ENCODE peak calls at places on chromosomes 6 and 20, in nine cellular contexts. S, O, I, W, J, F, T, B and H are unnamed samples.

GRCh38 chr20:43830883-43831282 is 83.8 kb upstream of the TOX2 start:
- DNase-seq in W (no peak), B (no peak), T (no peak), S (no peak), F (no peak), J (no peak), O (no peak), I (no peak), H (no peak)

GRCh38 chr20:48008850-48009535 is 223.7 kb upstream of the SULF2 start:
- DNase-seq in O (peak), T (no peak), W (no peak), I (no peak), J (no peak), F (no peak), S (no peak), B (no peak), H (no peak)

GRCh38 chr6:97630592-97630991 is 347.6 kb upstream of the MMS22L start:
- DNase-seq in B (peak), F (no peak), W (no peak), S (no peak), I (no peak), J (no peak), T (no peak), O (peak), H (no peak)

GRCh38 chr6:162728177-162728571 is 400 bp downstream of the PACRG start:
- DNase-seq in T (no peak), S (no peak), B (no peak), I (peak), J (no peak), O (no peak), W (no peak), F (no peak), H (no peak)

GRCh38 chr6:54718541-54719023 is 128.0 kb upstream of the FAM83B start:
- DNase-seq in W (no peak), B (no peak), I (no peak), S (no peak), F (no peak), T (no peak), O (no peak), J (no peak), H (no peak)

GRCh38 chr20:63573739-63574131 is 304 bp downstream of the HELZ2 start:
- DNase-seq in B (no peak), T (no peak), W (no peak), F (no peak), I (no peak), S (no peak), O (no peak), J (no peak), H (no peak)

GRCh38 chr20:62606551-62607201 is 35.6 kb upstream of the SLCO4A1 start:
- DNase-seq in J (no peak), F (no peak), I (peak), T (no peak), B (no peak), O (no peak), S (no peak), W (no peak), H (no peak)

GRCh38 chr6:163381118-163381751 is 33.3 kb upstream of the QKI start:
- DNase-seq in W (no peak), J (no peak), S (no peak), O (no peak), B (no peak), F (no peak), I (no peak), T (no peak), H (no peak)

GRCh38 chr20:50269111-50270033 is 78.7 kb downstream of the CEBPB start:
- DNase-seq in B (no peak), W (no peak), F (no peak), T (no peak), O (no peak), S (no peak), I (no peak), J (no peak), H (no peak)

GRCh38 chr6:1477432-1478090 is 88.2 kb downstream of the FOXF2 start:
- DNase-seq in W (no peak), F (no peak), T (no peak), O (peak), I (no peak), B (peak), J (no peak), S (no peak), H (no peak)

GRCh38 chr20:4961746-4962145 is 39.6 kb downstream of the SLC23A2 start:
- DNase-seq in B (peak), S (peak), J (peak), I (no peak), F (no peak), O (peak), T (no peak), W (no peak), H (no peak)

GRCh38 chr6:160004018-160004417 is 35.1 kb downstream of the IGF2R start:
- DNase-seq in I (no peak), O (no peak), B (no peak), W (no peak), F (no peak), T (no peak), J (peak), S (no peak), H (no peak)

GRCh38 chr20:38350879-38351775 is 4.8 kb downstream of the LBP start:
- DNase-seq in I (peak), O (no peak), W (no peak), J (no peak), F (no peak), S (no peak), T (no peak), B (no peak), H (no peak)

GRCh38 chr6:30612213-30612612 is 4.8 kb downstream of the PPP1R10 start:
- DNase-seq in O (peak), J (no peak), S (no peak), F (no peak), I (no peak), B (no peak), W (no peak), T (no peak), H (no peak)

GRCh38 chr20:58001381-58001780 is 227.1 kb downstream of the ANKRD60 start:
- DNase-seq in W (no peak), F (no peak), O (no peak), I (peak), J (no peak), B (peak), T (no peak), S (no peak), H (no peak)

GRCh38 chr6:64691069-64691468 is 1016.0 kb downstream of the EYS start:
- DNase-seq in F (no peak), T (no peak), W (no peak), I (no peak), O (no peak), S (no peak), J (no peak), B (no peak), H (no peak)

GRCh38 chr6:128491643-128492206 is 28.7 kb downstream of the PTPRK start:
- DNase-seq in F (no peak), T (no peak), B (peak), J (no peak), W (no peak), I (no peak), S (no peak), O (peak), H (no peak)

DNA sequence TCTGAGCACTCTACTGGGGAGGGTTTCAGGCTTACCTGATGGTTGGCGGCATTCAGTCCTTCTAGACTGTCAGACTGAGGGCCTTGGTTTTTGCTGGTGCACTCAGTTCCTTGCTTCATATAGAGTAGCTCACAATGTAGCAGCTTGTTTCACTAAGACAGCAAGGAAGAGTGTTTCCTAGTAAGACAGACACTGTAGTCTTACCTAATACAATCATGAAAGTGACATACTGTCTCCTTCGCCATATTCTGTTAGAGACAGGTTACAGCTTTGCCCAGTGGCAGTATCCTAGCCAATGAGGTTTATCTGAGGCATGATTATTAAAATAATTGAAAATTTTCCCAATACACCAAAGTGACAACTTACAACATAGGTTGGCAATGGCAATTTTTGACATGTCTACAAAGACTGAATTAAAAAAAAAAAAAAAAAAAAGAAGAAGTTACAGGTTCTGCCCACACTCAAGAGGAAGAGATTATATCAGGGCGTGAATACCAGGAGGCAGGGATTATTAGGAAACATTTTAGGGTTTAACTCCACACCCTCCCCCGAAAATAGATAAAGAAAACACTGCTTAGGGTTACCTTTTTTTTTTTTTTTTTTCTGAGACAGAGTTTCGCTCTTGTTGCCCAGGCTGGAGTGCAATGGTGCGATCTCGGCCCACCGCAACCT is 66.8 kb downstream of the SCAND1 start:
- DNase-seq in F (no peak), I (no peak), T (no peak), B (no peak), W (no peak), J (no peak), S (no peak), O (no peak), H (no peak)
- H3K27ac ChIP-seq in F (no peak), I (no peak), T (no peak), B (no peak), W (no peak), J (no peak), S (no peak), O (no peak), H (no peak)

GRCh38 chr6:16684896-16685554 is 76.2 kb downstream of the ATXN1 start:
- DNase-seq in O (peak), S (no peak), I (peak), W (no peak), J (no peak), T (no peak), B (peak), F (no peak), H (no peak)
- H3K27ac ChIP-seq in O (no peak), S (no peak), I (no peak), W (no peak), J (no peak), T (no peak), B (peak), F (peak), H (no peak)

GRCh38 chr6:2839982-2840793 is 1.5 kb downstream of the SERPINB1 start:
- DNase-seq in W (no peak), B (no peak), O (no peak), F (no peak), T (no peak), I (no peak), J (no peak), S (no peak), H (no peak)

GRCh38 chr6:2841264-2842138 is at the start of gene SERPINB1:
- DNase-seq in J (peak), I (peak), B (peak), O (peak), W (peak), T (peak), F (peak), S (peak), H (peak)

GRCh38 chr6:2840794-2841061 is 935 bp downstream of the SERPINB1 start:
- DNase-seq in F (no peak), W (no peak), I (no peak), J (no peak), T (no peak), O (no peak), S (no peak), B (no peak), H (no peak)

GRCh38 chr6:2842139-2842552 is 483 bp upstream of the SERPINB1 start:
- DNase-seq in F (no peak), S (no peak), I (no peak), J (no peak), B (no peak), T (no peak), O (no peak), W (no peak), H (no peak)

GRCh38 chr6:2839195-2839981 is 2.3 kb downstream of the SERPINB1 start:
- DNase-seq in F (no peak), O (peak), B (peak), W (no peak), J (no peak), T (no peak), S (no peak), I (no peak), H (no peak)
- H3K27ac ChIP-seq in F (peak), O (no peak), B (no peak), W (peak), J (peak), T (no peak), S (no peak), I (no peak), H (no peak)

GRCh38 chr6:14887986-14888574 is 357.8 kb upstream of the JARID2 start:
- DNase-seq in O (no peak), S (no peak), B (no peak), J (no peak), F (no peak), I (no peak), W (no peak), T (no peak), H (no peak)
- H3K27ac ChIP-seq in O (no peak), S (no peak), B (no peak), J (no peak), F (no peak), I (peak), W (no peak), T (no peak), H (no peak)

GRCh38 chr6:137938770-137939379 is 71.8 kb downstream of the TNFAIP3 start:
- DNase-seq in J (no peak), T (no peak), O (no peak), F (no peak), B (no peak), I (no peak), W (no peak), S (no peak), H (no peak)

GRCh38 chr6:137936798-137937197 is 69.7 kb downstream of the TNFAIP3 start:
- DNase-seq in F (no peak), T (no peak), J (no peak), S (no peak), W (no peak), B (no peak), O (no peak), I (no peak), H (no peak)

GRCh38 chr6:137931849-137932465 is 64.9 kb downstream of the TNFAIP3 start:
- DNase-seq in T (no peak), I (no peak), F (no peak), W (no peak), S (no peak), O (no peak), B (no peak), J (no peak), H (no peak)

GRCh38 chr6:137928286-137928685 is 61.2 kb downstream of the TNFAIP3 start:
- DNase-seq in F (no peak), W (no peak), T (no peak), J (no peak), B (no peak), I (peak), S (no peak), O (no peak), H (no peak)

GRCh38 chr6:137933696-137934095 is 66.6 kb downstream of the TNFAIP3 start:
- DNase-seq in F (no peak), J (no peak), B (no peak), S (no peak), O (peak), W (no peak), T (no peak), I (peak), H (no peak)
- H3K27ac ChIP-seq in F (peak), J (no peak), B (no peak), S (no peak), O (no peak), W (no peak), T (no peak), I (no peak), H (no peak)

GRCh38 chr6:46638650-46639049 is 14.0 kb downstream of the CYP39A1 start:
- DNase-seq in B (no peak), F (no peak), W (no peak), T (no peak), J (no peak), O (no peak), I (no peak), S (no peak), H (no peak)
- H3K27ac ChIP-seq in B (no peak), F (no peak), W (no peak), T (no peak), J (no peak), O (no peak), I (no peak), S (no peak), H (no peak)

GRCh38 chr6:40936810-40937209 is 102.2 kb downstream of the UNC5CL start:
- DNase-seq in B (peak), W (no peak), T (no peak), O (peak), J (no peak), I (no peak), F (no peak), S (no peak), H (no peak)
- H3K27ac ChIP-seq in B (peak), W (no peak), T (no peak), O (peak), J (no peak), I (no peak), F (peak), S (no peak), H (no peak)

GRCh38 chr20:53678990-53679596 is 85.5 kb upstream of the ZNF217 start:
- DNase-seq in T (no peak), B (no peak), O (peak), I (no peak), J (no peak), F (no peak), W (no peak), S (no peak), H (no peak)

GRCh38 chr20:53681352-53682212 is 87.9 kb upstream of the ZNF217 start:
- DNase-seq in I (no peak), B (no peak), W (no peak), J (no peak), O (no peak), T (no peak), S (no peak), F (no peak), H (no peak)

GRCh38 chr20:53677447-53678314 is 84.0 kb upstream of the ZNF217 start:
- DNase-seq in B (no peak), J (no peak), S (no peak), I (peak), F (no peak), W (peak), T (peak), O (peak), H (no peak)

GRCh38 chr20:53678315-53678989 is 84.8 kb upstream of the ZNF217 start:
- DNase-seq in T (no peak), F (no peak), J (no peak), W (no peak), I (no peak), B (no peak), S (no peak), O (peak), H (no peak)

DNA sequence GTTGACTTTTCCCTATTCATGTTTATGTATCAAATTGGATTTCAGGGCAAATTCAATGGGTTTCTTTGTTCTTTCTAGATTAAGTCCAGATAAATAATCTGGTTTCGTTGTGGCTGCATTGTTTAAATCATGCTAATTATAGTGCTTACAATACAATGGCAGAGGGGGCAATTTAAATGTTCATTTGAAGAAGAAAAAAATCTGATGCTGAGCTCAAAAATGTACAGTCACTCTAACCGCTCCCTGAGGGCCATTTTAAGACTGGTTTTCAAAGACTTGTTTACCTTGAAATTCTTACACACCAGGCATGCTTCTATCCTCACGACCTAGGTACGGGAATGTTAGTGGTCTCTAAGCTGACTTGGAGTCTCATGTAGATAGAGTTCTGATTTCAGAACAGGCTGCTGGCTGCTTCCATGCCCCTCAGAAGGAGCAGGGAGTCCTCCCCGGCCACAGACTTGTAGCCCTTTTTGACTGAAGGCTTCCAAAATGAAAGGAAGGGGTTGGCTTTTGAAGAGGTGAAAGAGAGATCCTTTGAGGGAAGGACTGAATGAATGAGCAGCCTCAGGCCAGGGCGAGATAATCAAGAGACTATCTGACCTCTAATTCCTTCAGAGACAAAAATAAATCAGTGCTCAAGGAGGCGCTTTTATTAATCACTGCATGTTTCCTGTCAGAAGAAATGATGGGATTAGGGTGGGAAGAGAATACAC is 86.1 kb upstream of the ZNF217 start:
- DNase-seq in W (no peak), F (no peak), B (no peak), T (no peak), J (no peak), S (no peak), I (no peak), O (no peak), H (no peak)
- H3K27ac ChIP-seq in W (peak), F (no peak), B (no peak), T (no peak), J (no peak), S (no peak), I (no peak), O (no peak), H (peak)

DNA sequence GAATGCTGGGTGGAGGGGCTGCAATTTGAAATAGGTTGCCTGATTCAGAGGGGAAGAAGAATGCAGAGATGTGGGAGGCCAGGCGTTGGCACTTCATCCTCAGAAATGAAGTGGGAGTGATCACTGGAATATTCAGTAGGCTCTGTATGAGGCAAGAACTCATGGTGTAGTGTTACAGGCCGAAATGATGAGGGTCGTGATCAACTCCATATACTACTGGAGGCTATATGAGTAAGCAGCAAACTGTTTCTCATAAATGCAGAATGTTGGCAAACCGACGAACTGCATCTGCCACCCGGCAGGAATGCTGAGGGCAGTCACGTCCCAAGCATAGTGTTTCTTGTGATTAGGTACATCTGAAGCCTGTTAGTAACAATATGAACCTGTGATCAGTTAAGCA is 12.7 kb downstream of the KCNS1 start:
- DNase-seq in T (no peak), F (no peak), W (no peak), I (no peak), S (no peak), B (peak), O (peak), J (no peak), H (no peak)
- H3K27ac ChIP-seq in T (no peak), F (no peak), W (no peak), I (no peak), S (no peak), B (no peak), O (peak), J (no peak), H (no peak)

DNA sequence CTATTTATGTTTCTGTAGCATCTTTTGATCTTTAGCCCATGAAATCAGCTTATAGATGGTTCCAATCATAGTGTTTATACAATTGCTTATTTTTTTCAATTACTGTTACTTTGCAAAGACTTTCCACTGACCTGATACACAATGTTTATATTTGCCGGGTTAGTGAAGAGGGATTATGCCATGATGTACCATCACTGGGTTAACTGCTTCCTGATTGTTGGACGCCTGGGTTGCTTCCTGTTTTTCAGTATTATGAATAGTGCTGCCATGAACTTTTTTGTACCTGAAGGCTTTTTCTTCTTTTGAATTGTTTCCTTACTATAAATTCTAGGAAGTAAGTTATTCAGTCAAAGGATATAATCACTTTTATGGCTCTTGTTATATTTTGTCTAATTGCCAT is 6.9 kb downstream of the MANBAL start:
- DNase-seq in I (no peak), F (no peak), B (no peak), T (no peak), O (no peak), S (no peak), W (no peak), J (no peak), H (no peak)
- H3K27ac ChIP-seq in I (no peak), F (peak), B (no peak), T (no peak), O (no peak), S (no peak), W (no peak), J (no peak), H (no peak)